ENCODE peak calls at places on chromosomes 7 and 10, in eight cellular contexts. O is WTC11, R is A549, H is colonic mucosa, M is adrenal gland, C is body of pancreas, S is cardiac muscle cell, P is uterus. E is an unnamed sample.

GRCh38 chr10:93573051-93573909 is 6.8 kb downstream of the FFAR4 start:
- DNase-seq in O (no peak), P (no peak), H (no peak), C (no peak), S (no peak), M (peak; percentile 42), R (no peak), E (no peak)

GRCh38 chr7:127798023-127798422 is 146.0 kb downstream of the SND1 start:
- DNase-seq in M (peak; percentile 78), H (no peak), S (peak; percentile 65), C (peak; percentile 29), P (peak; percentile 20), R (no peak), O (no peak), E (no peak)

GRCh38 chr10:66782776-66783175 is 143.1 kb upstream of the LRRTM3 start:
- DNase-seq in S (no peak), O (no peak), P (no peak), H (no peak), M (no peak), C (no peak), R (no peak), E (no peak)

GRCh38 chr10:77974396-77975074 is 48.0 kb upstream of the DLG5 start:
- DNase-seq in S (peak; percentile 55), M (peak; percentile 25), R (peak; percentile 71), P (no peak), C (peak; percentile 30), O (peak; percentile 66), H (peak; percentile 34), E (peak; percentile 27)

GRCh38 chr10:58952747-58953466 is 223.5 kb upstream of the PHYHIPL start:
- DNase-seq in S (peak; percentile 69), P (peak; percentile 35), R (peak; percentile 52), C (peak; percentile 73), M (peak; percentile 69), O (peak; percentile 56), H (peak; percentile 63), E (peak; percentile 32)

GRCh38 chr10:11113156-11113555 is 95.5 kb downstream of the CELF2 start:
- DNase-seq in R (no peak), S (no peak), C (no peak), P (no peak), O (no peak), M (no peak), H (no peak), E (no peak)

GRCh38 chr10:13839430-13839986 is 252.7 kb downstream of the PRPF18 start:
- DNase-seq in O (no peak), H (no peak), C (no peak), P (no peak), M (no peak), S (peak; percentile 78), R (peak; percentile 3), E (no peak)

GRCh38 chr7:40827217-40828085 is 692.6 kb downstream of the SUGCT start:
- DNase-seq in H (no peak), O (no peak), C (no peak), R (no peak), M (no peak), P (no peak), S (no peak), E (no peak)

GRCh38 chr7:124085168-124085567 is 52.3 kb upstream of the TMEM229A start:
- DNase-seq in H (peak; percentile 80), R (no peak), P (no peak), C (peak; percentile 87), O (no peak), S (peak; percentile 93), M (peak; percentile 82), E (no peak)

GRCh38 chr7:139112316-139112715 is 2.8 kb upstream of the ZC3HAV1 start:
- DNase-seq in C (no peak), P (no peak), R (no peak), O (no peak), M (no peak), H (no peak), S (no peak), E (no peak)

GRCh38 chr10:117253908-117254307 is 13.0 kb downstream of the SLC18A2 start:
- DNase-seq in M (no peak), S (no peak), H (no peak), R (no peak), P (no peak), O (no peak), C (no peak), E (no peak)

GRCh38 chr10:60521974-60522405 is 132.3 kb upstream of the ANK3 start:
- DNase-seq in R (no peak), C (no peak), M (no peak), S (peak; percentile 70), H (no peak), P (no peak), O (peak; percentile 15), E (no peak)

GRCh38 chr7:133678137-133678814 is 425.4 kb downstream of the EXOC4 start:
- DNase-seq in S (no peak), R (no peak), M (no peak), H (no peak), P (no peak), O (no peak), C (no peak), E (no peak)

GRCh38 chr7:113710310-113711106 is 208.3 kb downstream of the PPP1R3A start:
- DNase-seq in O (peak; percentile 49), H (peak; percentile 57), P (no peak), M (peak; percentile 56), C (peak; percentile 41), R (peak; percentile 85), S (peak; percentile 89), E (peak; percentile 25)

GRCh38 chr10:31242902-31243301 is 76.1 kb upstream of the ZEB1 start:
- DNase-seq in P (no peak), R (peak; percentile 84), M (peak; percentile 11), S (peak; percentile 66), C (no peak), H (no peak), O (no peak), E (no peak)

GRCh38 chr7:46725136-46725535 is 804.1 kb upstream of the IGFBP3 start:
- DNase-seq in R (no peak), H (no peak), M (no peak), P (no peak), S (no peak), C (no peak), O (no peak), E (no peak)

GRCh38 chr7:101792051-101792651 is 25.3 kb upstream of the CUX1 start:
- DNase-seq in C (no peak), R (no peak), H (no peak), P (peak; percentile 60), O (no peak), S (peak; percentile 87), M (no peak), E (no peak)

GRCh38 chr10:68208424-68209042 is 23.4 kb downstream of the ATOH7 start:
- DNase-seq in H (peak; percentile 66), P (no peak), M (peak; percentile 83), S (peak; percentile 84), C (peak; percentile 23), R (peak; percentile 90), O (peak; percentile 82), E (peak; percentile 62)

DNA sequence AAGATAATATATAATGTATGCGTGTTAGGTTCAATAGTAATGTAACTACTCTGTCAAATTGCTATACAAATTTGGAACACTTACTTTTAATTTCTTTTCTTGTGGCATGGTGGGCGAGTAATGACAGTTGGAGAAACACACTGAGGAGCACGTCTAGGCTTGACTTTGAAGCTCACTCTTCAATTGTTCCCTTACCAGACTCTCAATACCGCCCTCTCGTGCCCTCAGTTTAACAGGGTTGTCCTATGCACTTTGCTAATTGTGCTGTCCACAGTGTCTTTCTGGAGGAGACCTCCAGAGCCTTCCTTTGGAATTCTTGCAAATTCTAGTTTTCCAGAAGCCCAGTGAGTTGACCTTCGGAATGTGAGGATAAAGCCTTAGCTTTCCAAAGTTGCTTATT is 107.2 kb upstream of the RELN start:
- DNase-seq in S (peak; percentile 5), O (peak; percentile 25), R (peak; percentile 29), C (no peak), P (no peak), M (no peak), H (no peak), E (no peak)
- TF ChIP-seq CTCF in S (peak; percentile 11), O (no peak), R (no peak), C (no peak), P (no peak), M (no peak), H (no peak), E (no peak)

DNA sequence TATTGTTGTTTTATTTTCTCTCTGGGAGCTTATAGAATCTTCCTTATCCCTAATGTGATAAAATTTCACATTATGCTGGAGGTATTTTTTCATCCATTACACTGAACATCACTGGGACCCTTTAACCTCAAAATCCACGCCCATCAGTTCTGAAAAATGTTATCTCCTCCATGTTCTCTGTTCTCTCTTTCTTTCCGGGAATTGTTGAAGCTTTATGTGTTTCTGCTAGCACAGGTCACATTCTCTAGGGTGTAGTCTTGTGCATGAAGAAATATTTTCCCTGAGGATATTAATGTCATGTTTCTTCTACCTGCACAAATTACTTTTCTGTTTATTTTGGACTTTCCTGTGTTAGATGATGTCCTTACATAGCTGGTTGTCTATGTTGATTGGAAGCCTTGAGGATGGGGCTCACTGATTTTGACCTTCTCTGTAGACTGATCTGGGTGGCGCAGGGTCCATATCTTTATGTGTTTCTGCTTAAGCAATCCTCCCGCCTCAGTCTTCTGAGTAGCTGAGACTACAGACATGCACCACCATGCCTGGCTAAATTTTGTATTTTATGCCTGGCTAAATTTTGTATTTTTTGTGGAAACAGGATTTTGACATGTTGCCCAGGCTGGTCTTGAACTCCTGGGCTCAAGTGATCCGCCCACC is 31.4 kb upstream of the IL6 start:
- DNase-seq in H (no peak), S (no peak), O (no peak), P (no peak), R (no peak), C (no peak), M (no peak), E (no peak)
- TF ChIP-seq CTCF in H (no peak), S (no peak), O (no peak), P (no peak), R (no peak), C (no peak), M (no peak), E (no peak)

GRCh38 chr7:76512941-76513816 is 2.8 kb downstream of the UPK3B start:
- DNase-seq in O (peak; percentile 57), S (peak; percentile 19), R (peak; percentile 69), H (peak; percentile 22), P (no peak), C (peak; percentile 14), M (no peak), E (peak; percentile 64)
- TF ChIP-seq CTCF in O (peak; percentile 51), S (peak; percentile 38), R (peak; percentile 34), H (no peak), P (peak; percentile 9), C (no peak), M (no peak), E (peak; percentile 68)

GRCh38 chr7:132577206-132578049 is 1.2 kb upstream of the PLXNA4 start:
- DNase-seq in H (peak; percentile 44), R (peak; percentile 28), M (peak; percentile 34), O (peak; percentile 80), S (peak; percentile 91), P (peak; percentile 76), C (peak; percentile 35), E (peak; percentile 89)
- TF ChIP-seq CTCF in H (no peak), R (no peak), M (no peak), O (no peak), S (peak; percentile 18), P (peak; percentile 26), C (no peak), E (no peak)

E was measured in glutamatergic neuron.